ENCODE peak calls at places on chromosomes 12 and 14, in nine cellular contexts. K, F, T, O, L, S, Q, P and C are unnamed samples.

GRCh38 chr14:69999246-69999645 is 120.0 kb downstream of the SMOC1 start:
- DNase-seq in L (no peak), F (no peak), T (no peak), O (no peak), Q (no peak), S (no peak), P (peak), K (no peak), C (peak)

GRCh38 chr14:99602054-99602787 is 1.8 kb downstream of the CCDC85C start:
- DNase-seq in P (peak), L (no peak), F (no peak), T (no peak), O (no peak), K (no peak), Q (no peak), S (no peak), C (no peak)

GRCh38 chr12:115963030-115963480 is 314.4 kb downstream of the MED13L start:
- DNase-seq in T (no peak), L (no peak), Q (no peak), K (no peak), O (no peak), P (peak), S (no peak), F (no peak), C (no peak)

GRCh38 chr14:103031956-103032355 is 25.4 kb downstream of the CDC42BPB start:
- DNase-seq in Q (no peak), T (no peak), F (no peak), L (no peak), O (no peak), S (no peak), P (peak), K (no peak), C (no peak)

GRCh38 chr12:25433581-25434325 is 119.3 kb downstream of the LMNTD1 start:
- DNase-seq in S (no peak), L (no peak), P (peak), F (no peak), O (no peak), T (no peak), K (no peak), Q (no peak), C (peak)

GRCh38 chr12:46538976-46539375 is 166.4 kb upstream of the SLC38A2 start:
- DNase-seq in T (no peak), S (no peak), P (no peak), K (no peak), L (no peak), F (no peak), O (no peak), Q (no peak), C (no peak)

GRCh38 chr12:116879509-116880212 is 1.6 kb downstream of the HRK start:
- DNase-seq in K (no peak), O (no peak), T (no peak), P (no peak), L (no peak), F (no peak), Q (no peak), S (no peak), C (no peak)

GRCh38 chr12:96752211-96752610 is 154.8 kb upstream of the NEDD1 start:
- DNase-seq in F (no peak), P (no peak), K (no peak), T (no peak), O (no peak), L (no peak), Q (no peak), S (no peak), C (no peak)

GRCh38 chr14:22598896-22599244 is 770 bp downstream of the ABHD4 start:
- DNase-seq in S (peak), P (peak), K (peak), T (no peak), L (peak), F (no peak), Q (peak), O (no peak), C (peak)

GRCh38 chr12:67910360-67911292 is 78.6 kb upstream of the IFNG-AS1 start:
- DNase-seq in L (no peak), F (no peak), O (no peak), P (peak), T (no peak), S (no peak), Q (no peak), K (no peak), C (peak)

GRCh38 chr12:45379261-45379660 is 163.4 kb downstream of the ANO6 start:
- DNase-seq in T (no peak), K (no peak), F (no peak), L (no peak), O (no peak), Q (no peak), S (no peak), P (peak), C (peak)

GRCh38 chr12:43482311-43483085 is 69.5 kb downstream of the ADAMTS20 start:
- DNase-seq in O (no peak), Q (no peak), T (no peak), L (no peak), P (no peak), F (no peak), K (no peak), S (no peak), C (no peak)

GRCh38 chr14:103001651-103002396 is 55.5 kb downstream of the CDC42BPB start:
- DNase-seq in P (no peak), F (no peak), T (no peak), L (no peak), Q (no peak), S (no peak), K (no peak), O (no peak), C (no peak)

GRCh38 chr14:99786423-99787051 is 6.7 kb upstream of the EML1 start:
- DNase-seq in F (no peak), K (no peak), T (no peak), L (no peak), S (no peak), Q (no peak), O (no peak), P (no peak), C (no peak)

GRCh38 chr14:105337966-105338365 is 23.4 kb downstream of the PACS2 start:
- DNase-seq in T (peak), F (no peak), K (no peak), S (peak), P (no peak), Q (no peak), O (no peak), L (no peak), C (no peak)

GRCh38 chr12:104181313-104181712 is 34.3 kb upstream of the TXNRD1 start:
- DNase-seq in P (no peak), K (no peak), S (no peak), Q (no peak), T (no peak), O (no peak), L (no peak), F (no peak), C (no peak)

GRCh38 chr12:118052324-118053070 is 8.5 kb downstream of the WSB2 start:
- DNase-seq in S (peak), O (peak), F (no peak), P (peak), Q (peak), K (no peak), T (peak), L (no peak), C (peak)

GRCh38 chr14:25607095-25607657 is 557.2 kb upstream of the STXBP6 start:
- DNase-seq in F (no peak), T (no peak), S (no peak), O (no peak), L (no peak), Q (no peak), K (no peak), P (no peak), C (no peak)

GRCh38 chr14:79783061-79783460 is 428.2 kb downstream of the DIO2 start:
- DNase-seq in T (no peak), F (no peak), L (no peak), Q (no peak), P (no peak), S (no peak), O (no peak), K (no peak), C (no peak)

GRCh38 chr12:14871886-14872285 is 13.8 kb downstream of the MGP start:
- DNase-seq in Q (no peak), O (no peak), S (no peak), F (no peak), T (no peak), L (no peak), K (no peak), P (no peak), C (no peak)

GRCh38 chr14:99574099-99574880 is 29.7 kb downstream of the CCDC85C start:
- DNase-seq in P (peak), Q (peak), K (no peak), O (no peak), F (no peak), S (no peak), L (no peak), T (no peak), C (peak)

GRCh38 chr12:47935196-47935595 is 28.2 kb upstream of the TMEM106C start:
- DNase-seq in F (no peak), K (no peak), O (no peak), P (no peak), T (peak), L (no peak), Q (peak), S (no peak), C (no peak)

GRCh38 chr14:36619853-36620252 is 37.4 kb upstream of the NKX2-8 start:
- DNase-seq in K (no peak), S (no peak), P (peak), T (no peak), F (no peak), Q (no peak), O (no peak), L (no peak), C (no peak)

GRCh38 chr12:39329015-39329414 is 113.9 kb downstream of the KIF21A start:
- DNase-seq in P (peak), S (no peak), Q (no peak), T (no peak), O (no peak), F (no peak), K (no peak), L (no peak), C (peak)

GRCh38 chr12:78271546-78271945 is 440.9 kb downstream of the NAV3 start:
- DNase-seq in K (no peak), Q (no peak), F (no peak), S (no peak), L (no peak), O (no peak), P (no peak), T (no peak), C (no peak)

GRCh38 chr12:78494911-78495310 is 369.7 kb upstream of the SYT1 start:
- DNase-seq in O (no peak), Q (no peak), L (no peak), S (no peak), P (no peak), F (no peak), T (no peak), K (no peak), C (peak)

GRCh38 chr14:100661340-100661712 is 65.4 kb upstream of the DLK1 start:
- DNase-seq in Q (no peak), T (peak), S (no peak), F (no peak), L (no peak), O (no peak), P (no peak), K (no peak), C (no peak)

GRCh38 chr14:55832122-55832911 is 252.3 kb downstream of the KTN1 start:
- DNase-seq in P (peak), O (no peak), S (no peak), K (no peak), T (no peak), Q (no peak), F (no peak), L (no peak), C (peak)

GRCh38 chr14:96250545-96250944 is 5.5 kb upstream of the BDKRB1 start:
- DNase-seq in O (no peak), L (no peak), T (no peak), F (no peak), K (no peak), Q (no peak), P (no peak), S (no peak), C (no peak)

GRCh38 chr14:73661872-73662271 is 17.1 kb downstream of the DNAL1 start:
- DNase-seq in T (no peak), Q (no peak), F (no peak), P (no peak), K (no peak), O (no peak), S (no peak), L (no peak), C (no peak)

GRCh38 chr12:62438098-62438692 is 28.4 kb upstream of the MON2 start:
- DNase-seq in Q (peak), S (no peak), K (peak), T (no peak), O (no peak), F (no peak), L (peak), P (peak), C (peak)

GRCh38 chr14:99873653-99874052 is 80.4 kb downstream of the EML1 start:
- DNase-seq in K (no peak), O (no peak), T (no peak), S (no peak), L (no peak), P (no peak), F (no peak), Q (no peak), C (no peak)

GRCh38 chr12:63045020-63045860 is 105.8 kb downstream of the AVPR1A start:
- DNase-seq in F (no peak), P (peak), K (no peak), T (no peak), Q (no peak), O (no peak), S (no peak), L (no peak), C (peak)

GRCh38 chr14:49975286-49975685 is 82.4 kb downstream of the ARF6 start:
- DNase-seq in F (no peak), O (no peak), T (no peak), K (no peak), Q (no peak), P (peak), L (no peak), S (no peak), C (peak)

GRCh38 chr14:49972199-49972671 is 79.4 kb downstream of the ARF6 start:
- DNase-seq in Q (no peak), F (no peak), L (no peak), K (no peak), T (no peak), S (no peak), O (no peak), P (peak), C (no peak)

GRCh38 chr14:49971156-49972141 is 78.6 kb downstream of the ARF6 start:
- DNase-seq in K (peak), Q (no peak), T (no peak), S (no peak), P (peak), F (peak), L (peak), O (no peak), C (no peak)

GRCh38 chr14:49970474-49971147 is 77.7 kb downstream of the ARF6 start:
- DNase-seq in L (no peak), O (no peak), S (no peak), K (no peak), P (no peak), Q (peak), F (no peak), T (no peak), C (no peak)

GRCh38 chr14:49972840-49973239 is 80.0 kb downstream of the ARF6 start:
- DNase-seq in F (no peak), Q (peak), O (no peak), S (no peak), K (peak), T (no peak), P (peak), L (no peak), C (peak)
- H3K27ac ChIP-seq in F (peak), Q (peak), O (peak), S (peak), K (peak), T (peak), P (peak), L (peak), C (peak)

GRCh38 chr14:68337279-68337678 is 455.6 kb downstream of the ZFP36L1 start:
- DNase-seq in L (no peak), O (no peak), F (no peak), K (no peak), Q (no peak), S (no peak), T (no peak), P (no peak), C (no peak)
- H3K27ac ChIP-seq in L (no peak), O (no peak), F (no peak), K (no peak), Q (no peak), S (no peak), T (no peak), P (no peak), C (no peak)

GRCh38 chr12:22535038-22535437 is 9.3 kb downstream of the C2CD5 start:
- DNase-seq in O (no peak), S (no peak), L (no peak), Q (no peak), F (no peak), P (no peak), T (no peak), K (no peak), C (no peak)
- H3K27ac ChIP-seq in O (no peak), S (no peak), L (no peak), Q (no peak), F (no peak), P (no peak), T (no peak), K (no peak), C (no peak)

GRCh38 chr12:70664463-70664862 is 27.2 kb upstream of the PTPRB start:
- DNase-seq in T (no peak), K (no peak), F (no peak), Q (no peak), L (no peak), P (no peak), O (no peak), S (no peak), C (no peak)
- H3K27ac ChIP-seq in T (no peak), K (no peak), F (no peak), Q (no peak), L (no peak), P (no peak), O (no peak), S (no peak), C (no peak)

DNA sequence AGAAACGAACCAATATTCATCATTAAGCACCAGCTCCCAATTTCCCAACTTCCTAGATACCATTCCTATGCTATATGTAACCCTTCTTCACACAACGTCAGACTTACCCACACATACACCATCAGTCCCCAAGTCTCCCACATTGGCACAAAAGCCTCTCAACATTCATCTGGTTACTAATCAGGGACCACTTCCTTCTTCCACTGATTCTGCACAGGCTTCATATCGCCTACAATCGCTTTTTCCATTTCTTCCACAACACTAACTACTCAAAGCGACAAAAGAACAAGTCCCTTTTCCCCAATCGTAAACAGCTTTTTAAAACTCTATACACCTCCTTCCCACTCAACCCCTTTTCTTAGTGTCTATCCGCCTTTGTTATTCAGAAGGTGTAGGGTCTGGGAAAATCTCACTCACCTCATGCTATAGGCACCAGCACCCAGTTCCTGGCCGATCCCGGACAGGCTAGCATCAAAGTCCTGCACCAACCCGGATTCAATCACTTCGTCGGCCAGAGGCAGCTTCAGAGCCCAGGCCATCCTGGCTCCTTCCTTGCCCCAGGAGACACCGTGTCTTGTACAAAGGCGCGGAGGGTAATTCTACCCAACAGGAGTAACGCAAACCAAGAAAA is 936 bp downstream of the TFCP2 start:
- DNase-seq in K (no peak), O (no peak), F (no peak), S (no peak), Q (no peak), T (no peak), L (no peak), P (peak), C (peak)
- H3K27ac ChIP-seq in K (peak), O (peak), F (peak), S (peak), Q (peak), T (peak), L (peak), P (no peak), C (peak)

GRCh38 chr14:35349966-35350365 is 54.6 kb downstream of the NFKBIA start:
- DNase-seq in F (no peak), P (no peak), T (no peak), S (no peak), O (no peak), Q (no peak), L (no peak), K (no peak), C (no peak)

GRCh38 chr14:35349496-35349895 is 55.1 kb downstream of the NFKBIA start:
- DNase-seq in T (no peak), O (no peak), K (no peak), L (no peak), S (no peak), F (no peak), Q (no peak), P (no peak), C (no peak)

GRCh38 chr14:35343709-35344474 is 51.7 kb downstream of the PSMA6 start:
- DNase-seq in Q (peak), P (no peak), L (no peak), O (no peak), F (no peak), S (no peak), T (no peak), K (no peak), C (no peak)

GRCh38 chr14:35346738-35347322 is 54.6 kb downstream of the PSMA6 start:
- DNase-seq in F (no peak), P (no peak), Q (peak), S (no peak), K (no peak), T (no peak), L (no peak), O (no peak), C (no peak)

DNA sequence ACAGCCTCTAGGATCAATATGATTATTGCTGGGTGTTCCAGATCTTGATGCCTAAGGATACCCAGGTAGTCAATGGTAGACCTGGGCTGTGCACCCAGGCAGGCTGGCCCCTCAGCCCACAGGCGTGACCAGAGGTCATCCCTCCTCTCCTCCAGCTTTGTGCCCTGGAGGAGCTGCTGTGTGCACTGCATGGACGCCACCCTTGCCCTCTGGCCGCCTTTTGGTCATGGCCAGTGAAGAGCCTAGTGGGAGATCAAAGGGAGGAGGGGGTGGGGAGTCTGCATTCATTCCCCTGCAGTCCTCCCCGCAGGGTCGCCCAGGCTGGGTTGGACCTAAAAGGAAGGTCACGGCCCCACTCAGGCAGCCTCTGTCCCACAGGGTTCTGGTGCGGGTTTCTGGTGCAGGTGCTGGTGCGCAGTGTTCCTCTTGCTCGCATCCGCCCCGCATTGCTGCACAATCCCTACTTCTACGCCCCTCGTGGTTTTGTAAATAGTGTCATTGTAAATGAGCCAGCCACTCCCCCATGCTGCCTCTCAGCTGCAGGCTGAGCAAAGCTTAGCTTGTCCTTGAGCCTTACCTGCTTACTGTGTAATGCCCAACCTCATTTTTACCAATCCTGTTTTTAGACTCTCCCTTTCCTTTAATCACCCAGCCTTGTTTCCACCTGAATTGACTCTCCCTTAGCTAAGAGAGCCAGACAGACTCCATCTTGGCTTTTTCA is 55.3 kb downstream of the PSMA6 start:
- DNase-seq in L (no peak), O (no peak), P (no peak), S (no peak), K (no peak), Q (peak), T (no peak), F (no peak), C (no peak)
- H3K27ac ChIP-seq in L (no peak), O (no peak), P (no peak), S (no peak), K (no peak), Q (no peak), T (no peak), F (no peak), C (no peak)

DNA sequence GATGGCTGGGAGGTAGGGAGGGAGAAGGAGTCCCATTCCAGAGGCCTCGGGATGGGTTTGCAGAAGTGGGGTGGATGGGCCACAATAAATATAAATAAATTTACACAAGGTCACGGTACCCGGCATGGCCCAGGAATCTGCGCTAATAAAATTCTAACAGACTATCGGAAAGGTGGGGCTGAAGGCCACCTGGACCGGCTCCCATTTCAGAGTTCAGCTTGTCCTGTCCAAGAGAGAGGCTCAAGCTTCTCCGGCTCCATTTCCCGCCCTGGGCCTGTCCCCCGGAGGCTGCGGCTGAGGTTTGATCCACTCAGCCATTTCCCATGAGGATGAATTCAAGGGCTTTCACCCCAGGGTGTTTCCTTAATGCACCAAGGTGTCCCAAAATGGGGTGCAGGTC is 30.2 kb downstream of the FOXN4 start:
- DNase-seq in L (no peak), S (no peak), K (no peak), F (no peak), O (no peak), P (no peak), T (no peak), Q (no peak), C (no peak)
- H3K27ac ChIP-seq in L (no peak), S (no peak), K (no peak), F (no peak), O (no peak), P (no peak), T (no peak), Q (no peak), C (no peak)